ENCODE peak calls at places on chromosomes 2 and 18, in six cellular contexts. One of them, this sample, is unnamed.

GRCh38 chr2:84969511-84970265 is 1.3 kb upstream of the KCMF1 start:
- DNase-seq in choroid plexus epithelial cell: peak; percentile 54
- DNase-seq in activated naive CD8-positive, alpha-beta T cell treated with anti-CD3 and anti-CD28 coated beads, Interleukin-2, amount 10 ng/mL, durations not matched to agents 7 days and 5 days: peak; percentile 33
- DNase-seq in foreskin fibroblast: peak; percentile 46
- DNase-seq in GM23338: no peak
- DNase-seq in H4: no peak
- DNase-seq in this sample: no peak

GRCh38 chr2:169961911-169962310 is 134.7 kb downstream of the UBR3 start:
- DNase-seq in choroid plexus epithelial cell: peak; percentile 94
- DNase-seq in activated naive CD8-positive, alpha-beta T cell treated with anti-CD3 and anti-CD28 coated beads, Interleukin-2, amount 10 ng/mL, durations not matched to agents 7 days and 5 days: no peak
- DNase-seq in foreskin fibroblast: peak; percentile 65
- DNase-seq in GM23338: no peak
- DNase-seq in H4: peak; percentile 20
- DNase-seq in this sample: no peak

GRCh38 chr18:6755107-6755506 is 25.6 kb downstream of the ARHGAP28 start:
- DNase-seq in choroid plexus epithelial cell: no peak
- DNase-seq in activated naive CD8-positive, alpha-beta T cell treated with anti-CD3 and anti-CD28 coated beads, Interleukin-2, amount 10 ng/mL, durations not matched to agents 7 days and 5 days: no peak
- DNase-seq in foreskin fibroblast: peak; percentile 74
- DNase-seq in GM23338: no peak
- DNase-seq in H4: no peak
- DNase-seq in this sample: no peak

GRCh38 chr2:85653996-85654395 is 14.0 kb downstream of the SFTPB start:
- DNase-seq in choroid plexus epithelial cell: no peak
- DNase-seq in activated naive CD8-positive, alpha-beta T cell treated with anti-CD3 and anti-CD28 coated beads, Interleukin-2, amount 10 ng/mL, durations not matched to agents 7 days and 5 days: no peak
- DNase-seq in foreskin fibroblast: no peak
- DNase-seq in GM23338: no peak
- DNase-seq in H4: no peak
- DNase-seq in this sample: no peak

GRCh38 chr2:115807302-115807701 is 1364.9 kb downstream of the DPP10 start:
- DNase-seq in choroid plexus epithelial cell: no peak
- DNase-seq in activated naive CD8-positive, alpha-beta T cell treated with anti-CD3 and anti-CD28 coated beads, Interleukin-2, amount 10 ng/mL, durations not matched to agents 7 days and 5 days: no peak
- DNase-seq in foreskin fibroblast: no peak
- DNase-seq in GM23338: no peak
- DNase-seq in H4: no peak
- DNase-seq in this sample: no peak

GRCh38 chr18:8611916-8612576 is 2.8 kb downstream of the RAB12 start:
- DNase-seq in choroid plexus epithelial cell: no peak
- DNase-seq in activated naive CD8-positive, alpha-beta T cell treated with anti-CD3 and anti-CD28 coated beads, Interleukin-2, amount 10 ng/mL, durations not matched to agents 7 days and 5 days: no peak
- DNase-seq in foreskin fibroblast: no peak
- DNase-seq in GM23338: no peak
- DNase-seq in H4: no peak
- DNase-seq in this sample: no peak

GRCh38 chr2:8475349-8476045 is 206.4 kb upstream of the ID2 start:
- DNase-seq in choroid plexus epithelial cell: no peak
- DNase-seq in activated naive CD8-positive, alpha-beta T cell treated with anti-CD3 and anti-CD28 coated beads, Interleukin-2, amount 10 ng/mL, durations not matched to agents 7 days and 5 days: no peak
- DNase-seq in foreskin fibroblast: no peak
- DNase-seq in GM23338: peak; percentile 40
- DNase-seq in H4: no peak
- DNase-seq in this sample: no peak

GRCh38 chr2:52956766-52957165 is 810.8 kb upstream of the CHAC2 start:
- DNase-seq in choroid plexus epithelial cell: peak; percentile 19
- DNase-seq in activated naive CD8-positive, alpha-beta T cell treated with anti-CD3 and anti-CD28 coated beads, Interleukin-2, amount 10 ng/mL, durations not matched to agents 7 days and 5 days: no peak
- DNase-seq in foreskin fibroblast: no peak
- DNase-seq in GM23338: peak; percentile 7
- DNase-seq in H4: no peak
- DNase-seq in this sample: no peak

GRCh38 chr2:27380626-27381556 is at the start of gene ZNF513:
- DNase-seq in choroid plexus epithelial cell: peak; percentile 97
- DNase-seq in activated naive CD8-positive, alpha-beta T cell treated with anti-CD3 and anti-CD28 coated beads, Interleukin-2, amount 10 ng/mL, durations not matched to agents 7 days and 5 days: peak; percentile 90
- DNase-seq in foreskin fibroblast: peak; percentile 99
- DNase-seq in GM23338: peak; percentile 98
- DNase-seq in H4: peak; percentile 85
- DNase-seq in this sample: peak; percentile 95

GRCh38 chr2:47651296-47651695 is 131.6 kb upstream of the MSH6 start:
- DNase-seq in choroid plexus epithelial cell: no peak
- DNase-seq in activated naive CD8-positive, alpha-beta T cell treated with anti-CD3 and anti-CD28 coated beads, Interleukin-2, amount 10 ng/mL, durations not matched to agents 7 days and 5 days: no peak
- DNase-seq in foreskin fibroblast: no peak
- DNase-seq in GM23338: no peak
- DNase-seq in H4: no peak
- DNase-seq in this sample: no peak

GRCh38 chr2:19818543-19818942 is 83.2 kb downstream of the TTC32 start:
- DNase-seq in choroid plexus epithelial cell: no peak
- DNase-seq in activated naive CD8-positive, alpha-beta T cell treated with anti-CD3 and anti-CD28 coated beads, Interleukin-2, amount 10 ng/mL, durations not matched to agents 7 days and 5 days: no peak
- DNase-seq in foreskin fibroblast: no peak
- DNase-seq in GM23338: no peak
- DNase-seq in H4: no peak
- DNase-seq in this sample: no peak

GRCh38 chr2:172999641-173000387 is 75.8 kb upstream of the MAP3K20 start:
- DNase-seq in choroid plexus epithelial cell: no peak
- DNase-seq in activated naive CD8-positive, alpha-beta T cell treated with anti-CD3 and anti-CD28 coated beads, Interleukin-2, amount 10 ng/mL, durations not matched to agents 7 days and 5 days: no peak
- DNase-seq in foreskin fibroblast: peak; percentile 66
- DNase-seq in GM23338: no peak
- DNase-seq in H4: no peak
- DNase-seq in this sample: no peak

GRCh38 chr2:97957432-97958183 is 38.1 kb downstream of the TMEM131 start:
- DNase-seq in choroid plexus epithelial cell: peak; percentile 18
- DNase-seq in activated naive CD8-positive, alpha-beta T cell treated with anti-CD3 and anti-CD28 coated beads, Interleukin-2, amount 10 ng/mL, durations not matched to agents 7 days and 5 days: no peak
- DNase-seq in foreskin fibroblast: no peak
- DNase-seq in GM23338: peak; percentile 34
- DNase-seq in H4: peak; percentile 23
- DNase-seq in this sample: no peak

GRCh38 chr2:219509780-219510511 is 4.3 kb upstream of the ASIC4 start:
- DNase-seq in choroid plexus epithelial cell: peak; percentile 64
- DNase-seq in activated naive CD8-positive, alpha-beta T cell treated with anti-CD3 and anti-CD28 coated beads, Interleukin-2, amount 10 ng/mL, durations not matched to agents 7 days and 5 days: no peak
- DNase-seq in foreskin fibroblast: peak; percentile 82
- DNase-seq in GM23338: peak; percentile 93
- DNase-seq in H4: peak; percentile 31
- DNase-seq in this sample: peak; percentile 49